ENCODE peak calls at places on chromosome 22, in nine cellular contexts. One of them, this sample, is unnamed.

GRCh38 chr22:23520875-23521441 is 59.1 kb downstream of the IGLL1 start:
- DNase-seq in left ventricle myocardium inferior: peak; percentile 40
- DNase-seq in fibroblast of lung: peak; percentile 33
- DNase-seq in tibial artery: peak; percentile 54
- DNase-seq in mesendoderm: no peak
- DNase-seq in stomach: no peak
- DNase-seq in heart right ventricle: peak; percentile 39
- DNase-seq in OCI-LY7: no peak
- DNase-seq in body of pancreas: peak; percentile 19
- DNase-seq in this sample: no peak

GRCh38 chr22:37930270-37930951 is 23.0 kb downstream of the C22orf23 start:
- DNase-seq in body of pancreas: peak; percentile 56
- DNase-seq in OCI-LY7: peak; percentile 49
- DNase-seq in tibial artery: no peak
- DNase-seq in mesendoderm: peak; percentile 56
- DNase-seq in fibroblast of lung: peak; percentile 40
- DNase-seq in stomach: no peak
- DNase-seq in left ventricle myocardium inferior: no peak
- DNase-seq in heart right ventricle: no peak
- DNase-seq in this sample: no peak

GRCh38 chr22:37196539-37197450 is 8.7 kb upstream of the C1QTNF6 start:
- DNase-seq in body of pancreas: peak; percentile 83
- DNase-seq in tibial artery: peak; percentile 86
- DNase-seq in fibroblast of lung: peak; percentile 87
- DNase-seq in mesendoderm: peak; percentile 56
- DNase-seq in heart right ventricle: peak; percentile 89
- DNase-seq in left ventricle myocardium inferior: peak; percentile 90
- DNase-seq in stomach: peak; percentile 91
- DNase-seq in OCI-LY7: no peak
- DNase-seq in this sample: no peak

GRCh38 chr22:30537083-30537731 is 9.3 kb downstream of the SEC14L6 start:
- DNase-seq in body of pancreas: no peak
- DNase-seq in heart right ventricle: no peak
- DNase-seq in OCI-LY7: no peak
- DNase-seq in mesendoderm: peak; percentile 19
- DNase-seq in tibial artery: no peak
- DNase-seq in fibroblast of lung: no peak
- DNase-seq in stomach: no peak
- DNase-seq in left ventricle myocardium inferior: no peak
- DNase-seq in this sample: no peak

GRCh38 chr22:25514436-25514835 is 50.0 kb upstream of the GRK3 start:
- DNase-seq in heart right ventricle: no peak
- DNase-seq in OCI-LY7: no peak
- DNase-seq in fibroblast of lung: no peak
- DNase-seq in mesendoderm: peak; percentile 69
- DNase-seq in tibial artery: no peak
- DNase-seq in body of pancreas: no peak
- DNase-seq in left ventricle myocardium inferior: no peak
- DNase-seq in stomach: no peak
- DNase-seq in this sample: no peak

GRCh38 chr22:45127866-45128265 is 35.9 kb upstream of the NUP50 start:
- DNase-seq in tibial artery: no peak
- DNase-seq in mesendoderm: no peak
- DNase-seq in stomach: no peak
- DNase-seq in heart right ventricle: no peak
- DNase-seq in left ventricle myocardium inferior: no peak
- DNase-seq in body of pancreas: no peak
- DNase-seq in fibroblast of lung: no peak
- DNase-seq in OCI-LY7: no peak
- DNase-seq in this sample: no peak

GRCh38 chr22:22520667-22521602 is 865 bp upstream of the ZNF280A start:
- DNase-seq in stomach: no peak
- DNase-seq in left ventricle myocardium inferior: no peak
- DNase-seq in OCI-LY7: peak; percentile 12
- DNase-seq in tibial artery: no peak
- DNase-seq in body of pancreas: no peak
- DNase-seq in mesendoderm: peak; percentile 5
- DNase-seq in heart right ventricle: no peak
- DNase-seq in fibroblast of lung: no peak
- DNase-seq in this sample: no peak

GRCh38 chr22:30015846-30016245 is 64.4 kb upstream of the HORMAD2 start:
- DNase-seq in mesendoderm: no peak
- DNase-seq in tibial artery: no peak
- DNase-seq in left ventricle myocardium inferior: no peak
- DNase-seq in OCI-LY7: no peak
- DNase-seq in body of pancreas: no peak
- DNase-seq in heart right ventricle: no peak
- DNase-seq in stomach: no peak
- DNase-seq in fibroblast of lung: peak; percentile 53
- DNase-seq in this sample: no peak

GRCh38 chr22:44931077-44931540 is 78.7 kb downstream of the PHF21B start:
- DNase-seq in heart right ventricle: peak; percentile 76
- DNase-seq in fibroblast of lung: peak; percentile 14
- DNase-seq in left ventricle myocardium inferior: peak; percentile 81
- DNase-seq in OCI-LY7: no peak
- DNase-seq in stomach: no peak
- DNase-seq in tibial artery: no peak
- DNase-seq in mesendoderm: peak; percentile 23
- DNase-seq in body of pancreas: no peak
- DNase-seq in this sample: peak; percentile 16

GRCh38 chr22:43142881-43143562 is at the start of gene MCAT:
- DNase-seq in heart right ventricle: peak; percentile 82
- DNase-seq in tibial artery: peak; percentile 80
- DNase-seq in stomach: peak; percentile 90
- DNase-seq in fibroblast of lung: peak; percentile 72
- DNase-seq in body of pancreas: peak; percentile 85
- DNase-seq in mesendoderm: peak; percentile 76
- DNase-seq in left ventricle myocardium inferior: peak; percentile 86
- DNase-seq in OCI-LY7: peak; percentile 88
- DNase-seq in this sample: peak; percentile 77
- H3K27ac ChIP-seq in heart right ventricle: peak within 1 kb of the TSS; percentile 50
- H3K27ac ChIP-seq in tibial artery: peak within 1 kb of the TSS; percentile 61
- H3K27ac ChIP-seq in stomach: peak within 1 kb of the TSS; percentile 87
- H3K27ac ChIP-seq in fibroblast of lung: peak within 1 kb of the TSS; percentile 90
- H3K27ac ChIP-seq in body of pancreas: peak within 1 kb of the TSS; percentile 72
- H3K27ac ChIP-seq in mesendoderm: no peak within 1 kb of the TSS
- H3K27ac ChIP-seq in left ventricle myocardium inferior: peak within 1 kb of the TSS; percentile 78
- H3K27ac ChIP-seq in OCI-LY7: peak within 1 kb of the TSS; percentile 46
- H3K27ac ChIP-seq in this sample: peak within 1 kb of the TSS; percentile 82

GRCh38 chr22:46230262-46230901 is 19.7 kb downstream of the CDPF1 start:
- DNase-seq in left ventricle myocardium inferior: no peak
- DNase-seq in tibial artery: no peak
- DNase-seq in heart right ventricle: no peak
- DNase-seq in fibroblast of lung: no peak
- DNase-seq in OCI-LY7: no peak
- DNase-seq in mesendoderm: no peak
- DNase-seq in body of pancreas: no peak
- DNase-seq in stomach: no peak
- DNase-seq in this sample: no peak

GRCh38 chr22:46234851-46235437 is 15.1 kb downstream of the CDPF1 start:
- DNase-seq in stomach: no peak
- DNase-seq in tibial artery: no peak
- DNase-seq in OCI-LY7: no peak
- DNase-seq in fibroblast of lung: no peak
- DNase-seq in mesendoderm: no peak
- DNase-seq in body of pancreas: no peak
- DNase-seq in left ventricle myocardium inferior: no peak
- DNase-seq in heart right ventricle: no peak
- DNase-seq in this sample: no peak

GRCh38 chr22:46237453-46238158 is 12.5 kb downstream of the CDPF1 start:
- DNase-seq in fibroblast of lung: no peak
- DNase-seq in stomach: no peak
- DNase-seq in body of pancreas: no peak
- DNase-seq in tibial artery: no peak
- DNase-seq in OCI-LY7: no peak
- DNase-seq in left ventricle myocardium inferior: peak; percentile 69
- DNase-seq in heart right ventricle: peak; percentile 53
- DNase-seq in mesendoderm: no peak
- DNase-seq in this sample: no peak

GRCh38 chr22:46229701-46230100 is 20.4 kb downstream of the CDPF1 start:
- DNase-seq in heart right ventricle: no peak
- DNase-seq in fibroblast of lung: no peak
- DNase-seq in mesendoderm: no peak
- DNase-seq in OCI-LY7: no peak
- DNase-seq in body of pancreas: no peak
- DNase-seq in tibial artery: no peak
- DNase-seq in left ventricle myocardium inferior: no peak
- DNase-seq in stomach: no peak
- DNase-seq in this sample: no peak

DNA sequence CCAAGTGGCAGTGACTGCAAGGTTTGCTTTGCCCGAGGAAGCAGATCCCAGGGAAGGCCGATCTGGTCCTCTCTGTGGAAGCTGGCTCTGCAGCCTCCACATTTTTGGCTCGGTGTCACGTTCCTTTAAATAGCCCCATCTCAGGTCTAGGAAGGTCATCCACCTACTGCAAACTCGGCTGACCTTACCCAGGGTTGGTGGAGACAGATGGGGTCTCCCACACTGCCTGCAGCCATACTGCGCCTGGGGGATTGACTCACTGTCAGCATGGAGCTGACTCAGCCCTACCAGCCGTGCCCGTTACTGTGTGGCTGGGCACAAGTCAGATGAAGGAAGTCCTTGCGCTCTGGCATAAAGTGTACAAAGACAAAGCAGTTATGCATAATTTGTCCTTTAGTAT is 16.9 kb downstream of the CDPF1 start:
- DNase-seq in mesendoderm: no peak
- DNase-seq in OCI-LY7: no peak
- DNase-seq in tibial artery: peak; percentile 51
- DNase-seq in body of pancreas: peak; percentile 69
- DNase-seq in left ventricle myocardium inferior: peak; percentile 50
- DNase-seq in fibroblast of lung: peak; percentile 8
- DNase-seq in heart right ventricle: peak; percentile 66
- DNase-seq in stomach: no peak
- DNase-seq in this sample: peak; percentile 33
- H3K27ac ChIP-seq in mesendoderm: no peak overlapping the region
- H3K27ac ChIP-seq in OCI-LY7: no peak overlapping the region
- H3K27ac ChIP-seq in tibial artery: peak overlapping the region; percentile 10
- H3K27ac ChIP-seq in body of pancreas: no peak overlapping the region
- H3K27ac ChIP-seq in left ventricle myocardium inferior: peak overlapping the region; percentile 84
- H3K27ac ChIP-seq in fibroblast of lung: no peak overlapping the region
- H3K27ac ChIP-seq in heart right ventricle: peak overlapping the region; percentile 51
- H3K27ac ChIP-seq in stomach: peak overlapping the region; percentile 24
- H3K27ac ChIP-seq in this sample: no peak overlapping the region

GRCh38 chr22:17348464-17349103 is 20.7 kb upstream of the CECR2 start:
- DNase-seq in left ventricle myocardium inferior: no peak
- DNase-seq in stomach: no peak
- DNase-seq in OCI-LY7: no peak
- DNase-seq in tibial artery: no peak
- DNase-seq in mesendoderm: no peak
- DNase-seq in fibroblast of lung: no peak
- DNase-seq in body of pancreas: no peak
- DNase-seq in heart right ventricle: no peak
- DNase-seq in this sample: no peak
- H3K27ac ChIP-seq in left ventricle myocardium inferior: no peak overlapping the region
- H3K27ac ChIP-seq in stomach: no peak overlapping the region
- H3K27ac ChIP-seq in OCI-LY7: no peak overlapping the region
- H3K27ac ChIP-seq in tibial artery: no peak overlapping the region
- H3K27ac ChIP-seq in mesendoderm: no peak overlapping the region
- H3K27ac ChIP-seq in fibroblast of lung: no peak overlapping the region
- H3K27ac ChIP-seq in body of pancreas: no peak overlapping the region
- H3K27ac ChIP-seq in heart right ventricle: no peak overlapping the region
- H3K27ac ChIP-seq in this sample: no peak overlapping the region

GRCh38 chr22:18029686-18030267 is 5.4 kb upstream of the MICAL3 start:
- DNase-seq in stomach: no peak
- DNase-seq in mesendoderm: no peak
- DNase-seq in OCI-LY7: no peak
- DNase-seq in left ventricle myocardium inferior: no peak
- DNase-seq in body of pancreas: no peak
- DNase-seq in heart right ventricle: no peak
- DNase-seq in tibial artery: no peak
- DNase-seq in fibroblast of lung: no peak
- DNase-seq in this sample: no peak
- H3K27ac ChIP-seq in stomach: no peak overlapping the region
- H3K27ac ChIP-seq in mesendoderm: no peak overlapping the region
- H3K27ac ChIP-seq in OCI-LY7: peak overlapping the region; percentile 16
- H3K27ac ChIP-seq in left ventricle myocardium inferior: peak overlapping the region; percentile 9
- H3K27ac ChIP-seq in body of pancreas: no peak overlapping the region
- H3K27ac ChIP-seq in heart right ventricle: no peak overlapping the region
- H3K27ac ChIP-seq in tibial artery: no peak overlapping the region
- H3K27ac ChIP-seq in fibroblast of lung: no peak overlapping the region
- H3K27ac ChIP-seq in this sample: no peak overlapping the region

DNA sequence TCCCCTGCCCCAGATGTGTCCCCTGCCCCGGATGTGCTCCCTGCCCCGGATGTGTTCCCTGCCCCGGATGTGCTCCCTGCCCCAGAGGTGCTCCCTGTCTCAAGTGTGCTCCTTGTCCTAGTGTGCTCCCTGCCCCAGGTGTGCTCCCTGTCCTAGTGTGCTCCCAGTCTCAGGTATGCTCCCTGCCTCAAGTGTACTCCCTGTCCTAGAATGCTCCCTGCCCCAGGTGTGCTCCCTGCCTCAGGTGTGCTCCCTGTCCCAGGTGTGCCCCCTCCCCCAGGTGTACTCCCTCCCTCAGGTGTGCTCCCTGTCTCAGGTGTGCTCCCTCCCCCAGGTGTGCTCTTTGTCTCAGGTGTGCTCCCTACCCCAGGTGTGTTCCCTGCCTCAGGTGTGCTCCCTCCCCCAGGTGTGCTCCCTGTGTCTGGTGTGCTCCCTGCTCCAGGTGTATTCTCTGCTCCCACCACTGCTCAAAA is 48.7 kb upstream of the RASD2 start:
- DNase-seq in fibroblast of lung: no peak
- DNase-seq in body of pancreas: no peak
- DNase-seq in heart right ventricle: no peak
- DNase-seq in tibial artery: no peak
- DNase-seq in OCI-LY7: no peak
- DNase-seq in left ventricle myocardium inferior: no peak
- DNase-seq in stomach: no peak
- DNase-seq in mesendoderm: no peak
- DNase-seq in this sample: no peak
- H3K27ac ChIP-seq in fibroblast of lung: no peak overlapping the region
- H3K27ac ChIP-seq in body of pancreas: no peak overlapping the region
- H3K27ac ChIP-seq in heart right ventricle: no peak overlapping the region
- H3K27ac ChIP-seq in tibial artery: no peak overlapping the region
- H3K27ac ChIP-seq in OCI-LY7: no peak overlapping the region
- H3K27ac ChIP-seq in left ventricle myocardium inferior: no peak overlapping the region
- H3K27ac ChIP-seq in stomach: no peak overlapping the region
- H3K27ac ChIP-seq in mesendoderm: no peak overlapping the region
- H3K27ac ChIP-seq in this sample: no peak overlapping the region

This sample was measured in caudate nucleus.